ENCODE peak calls at places on chromosomes 11 and 22, in five cellular contexts. P is CD8-positive, alpha-beta T cell; V is body of pancreas; W is GM23338; E is lower lobe of right lung. Z is an unnamed sample.

GRCh38 chr11:124717786-124718634 is 21.7 kb upstream of the NRGN start:
- DNase-seq in P (no peak), V (no peak), W (peak), E (peak), Z (no peak)

GRCh38 chr11:17578958-17579357 is 31.9 kb downstream of the OTOG start:
- DNase-seq in P (no peak), V (no peak), W (no peak), E (no peak), Z (no peak)

GRCh38 chr11:113553905-113554304 is 78.7 kb upstream of the DRD2 start:
- DNase-seq in P (no peak), V (no peak), W (peak), E (no peak), Z (no peak)

GRCh38 chr22:31742115-31742514 is 7.8 kb downstream of the PRR14L start:
- DNase-seq in P (no peak), V (no peak), W (no peak), E (no peak), Z (no peak)

GRCh38 chr11:134939046-134939445 is 527.0 kb upstream of the B3GAT1 start:
- DNase-seq in P (no peak), V (no peak), W (no peak), E (no peak), Z (no peak)

GRCh38 chr11:46254135-46254491 is 23.3 kb upstream of the CREB3L1 start:
- DNase-seq in P (no peak), V (no peak), W (no peak), E (no peak), Z (no peak)

GRCh38 chr11:45042560-45042959 is 91.9 kb upstream of the TP53I11 start:
- DNase-seq in P (no peak), V (no peak), W (no peak), E (no peak), Z (peak)

GRCh38 chr11:22878039-22878438 is 17.8 kb upstream of the CCDC179 start:
- DNase-seq in P (no peak), V (no peak), W (no peak), E (no peak), Z (no peak)

GRCh38 chr11:20670932-20671403 is 1.6 kb downstream of the NELL1 start:
- DNase-seq in P (no peak), V (no peak), W (peak), E (no peak), Z (no peak)

GRCh38 chr11:12675951-12676711 is 1.9 kb downstream of the TEAD1 start:
- DNase-seq in P (no peak), V (no peak), W (no peak), E (no peak), Z (no peak)

GRCh38 chr11:115497303-115497702 is 6.9 kb downstream of the CADM1 start:
- DNase-seq in P (no peak), V (no peak), W (no peak), E (no peak), Z (no peak)

GRCh38 chr22:23850136-23850611 is 7.5 kb upstream of the SLC2A11 start:
- DNase-seq in P (no peak), V (peak), W (no peak), E (no peak), Z (no peak)
- H3K4me3 ChIP-seq in P (no peak), V (no peak), W (no peak), E (no peak), Z (no peak)

GRCh38 chr11:75850787-75851186 is 35.8 kb downstream of the UVRAG start:
- DNase-seq in P (no peak), V (no peak), W (no peak), E (no peak), Z (no peak)
- H3K27ac ChIP-seq in P (no peak), V (no peak), W (no peak), E (peak), Z (no peak)

GRCh38 chr22:38699143-38699542 is 1.6 kb downstream of the JOSD1 start:
- DNase-seq in P (no peak), V (no peak), W (no peak), E (no peak), Z (no peak)
- H3K4me3 ChIP-seq in P (peak), V (no peak), W (peak), E (peak), Z (peak)

GRCh38 chr22:40651057-40651456 is 14.5 kb upstream of the MRTFA start:
- DNase-seq in P (no peak), V (no peak), W (no peak), E (no peak), Z (no peak)
- H3K27ac ChIP-seq in P (no peak), V (peak), W (no peak), E (peak), Z (peak)

GRCh38 chr22:41567452-41567768 is 6.6 kb downstream of the CSDC2 start:
- DNase-seq in P (no peak), V (no peak), W (no peak), E (no peak), Z (no peak)
- H3K4me3 ChIP-seq in P (no peak), V (no peak), W (no peak), E (no peak), Z (no peak)

DNA sequence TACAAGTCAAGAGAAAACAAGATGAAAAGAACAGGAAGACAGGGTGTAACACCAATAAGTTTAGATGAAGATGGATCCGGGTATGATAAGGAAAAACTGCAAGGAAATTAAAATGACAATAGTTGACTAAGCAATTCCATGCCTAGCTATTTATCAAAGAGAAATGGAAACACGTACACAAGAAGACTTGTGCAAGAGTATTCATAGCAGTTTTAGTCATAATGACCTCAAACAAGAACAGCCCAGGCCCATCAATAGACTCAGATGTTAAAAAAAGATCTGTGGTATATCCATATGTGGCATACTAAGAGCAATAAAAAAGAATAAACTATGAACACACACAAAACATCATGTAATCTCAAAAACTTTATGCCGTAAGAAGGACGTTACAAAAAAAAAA is 33.2 kb downstream of the SLC5A12 start:
- DNase-seq in P (no peak), V (no peak), W (no peak), E (no peak), Z (no peak)
- H3K27ac ChIP-seq in P (no peak), V (no peak), W (no peak), E (no peak), Z (no peak)

GRCh38 chr11:118892515-118892914 is 8.8 kb downstream of the CXCR5 start:
- DNase-seq in P (no peak), V (peak), W (no peak), E (no peak), Z (no peak)
- H3K4me3 ChIP-seq in P (peak), V (no peak), W (no peak), E (no peak), Z (no peak)

DNA sequence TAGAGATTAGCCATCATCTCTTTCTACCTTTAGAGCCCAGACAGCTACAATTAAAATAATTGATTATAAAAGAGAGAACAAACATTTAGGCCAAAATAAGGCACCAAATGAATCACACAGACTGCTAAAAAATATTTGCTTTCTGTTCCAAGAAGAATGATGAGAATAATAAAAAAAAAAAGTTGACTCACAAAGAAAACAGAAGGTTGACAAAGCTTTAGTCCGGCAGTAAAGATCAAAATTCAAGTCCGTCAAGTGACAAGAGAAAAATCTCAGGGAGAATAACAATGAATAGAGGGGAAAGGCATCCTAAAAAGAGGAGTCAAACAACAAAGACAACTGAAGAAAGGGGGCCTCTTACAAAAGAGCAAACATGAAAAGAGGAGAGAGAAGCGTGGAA is 910.3 kb downstream of the OPCML start:
- DNase-seq in P (no peak), V (no peak), W (no peak), E (no peak), Z (no peak)
- H3K27ac ChIP-seq in P (no peak), V (no peak), W (no peak), E (no peak), Z (no peak)

DNA sequence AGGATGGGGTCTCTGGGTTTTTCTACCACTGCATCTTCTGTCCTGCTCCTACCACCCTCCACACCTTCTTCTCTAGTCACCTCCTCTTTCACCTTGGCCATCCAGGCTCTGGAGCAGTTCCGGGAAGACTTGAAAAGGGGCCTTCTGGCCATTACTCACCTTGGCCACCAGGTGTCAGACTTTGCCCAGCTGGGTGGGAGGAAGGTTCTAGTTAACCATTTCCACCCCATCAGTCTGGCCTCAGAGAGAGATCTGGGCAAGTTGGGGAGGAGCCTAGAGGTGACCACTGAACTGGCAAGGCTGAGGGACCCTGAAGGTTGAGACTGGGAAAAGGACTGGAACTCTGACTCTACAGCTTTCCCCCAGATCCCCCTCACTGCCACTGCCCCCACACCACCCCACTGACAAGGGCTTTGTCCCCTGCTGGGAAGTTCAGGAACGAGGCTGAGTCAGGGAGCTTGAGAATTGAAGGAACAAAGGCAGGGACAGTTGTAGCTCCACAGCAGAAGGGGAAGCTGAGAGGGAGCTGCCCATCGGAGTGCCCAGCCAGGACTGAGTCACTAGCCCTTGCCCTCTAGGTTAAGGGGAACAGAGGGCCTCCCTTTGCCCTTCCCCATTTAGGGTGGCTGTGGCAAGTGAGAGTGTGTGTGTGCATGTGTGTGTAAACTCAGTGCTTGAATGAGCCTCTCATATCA is 3.7 kb upstream of the POLD4 start:
- DNase-seq in P (peak), V (peak), W (peak), E (peak), Z (no peak)
- H3K4me3 ChIP-seq in P (no peak), V (no peak), W (no peak), E (no peak), Z (no peak)

DNA sequence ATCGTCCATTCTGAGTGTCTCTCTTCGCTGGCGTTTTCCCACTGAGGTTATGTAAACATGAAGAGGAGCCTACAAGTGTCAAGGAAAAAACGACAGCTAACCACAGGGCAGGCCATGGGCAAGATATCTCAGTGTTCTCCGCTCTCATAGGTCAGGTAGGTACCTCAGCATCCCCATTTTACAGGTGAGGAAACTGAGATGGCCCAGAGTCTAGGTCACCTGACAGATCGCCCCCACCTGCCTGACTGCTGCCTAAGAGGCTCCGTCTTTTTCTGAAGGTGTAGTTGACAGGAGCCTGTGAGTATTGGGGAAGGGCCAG is 833 bp upstream of the NDUFA6 start:
- DNase-seq in P (no peak), V (no peak), W (no peak), E (no peak), Z (no peak)
- H3K27ac ChIP-seq in P (peak), V (peak), W (no peak), E (peak), Z (peak)